ENCODE peak calls at places on chromosomes 7 and 10, in four cellular contexts. G is posterior cingulate gyrus; J is stimulated activated CD4-positive, alpha-beta T cell treated with anti-CD3 and anti-CD28 coated beads, Interleukin-2, amount 100 ng/mL, for 48 hours; V is AG08396. Z is an unnamed sample.

GRCh38 chr10:64503429-64503828 is 982.2 kb downstream of the REEP3 start:
- DNase-seq in G (no peak), J (no peak), V (no peak), Z (no peak)

GRCh38 chr10:91006001-91006751 is 85.3 kb upstream of the ANKRD1 start:
- DNase-seq in J (peak), V (peak), G (no peak), Z (peak)

GRCh38 chr7:49878627-49879026 is 105.2 kb downstream of the VWC2 start:
- DNase-seq in G (no peak), V (no peak), J (no peak), Z (no peak)

GRCh38 chr7:73342645-73343044 is 14.7 kb downstream of the FKBP6 start:
- DNase-seq in G (no peak), J (no peak), V (peak), Z (peak)

GRCh38 chr10:132533571-132534260 is 3.9 kb upstream of the INPP5A start:
- DNase-seq in G (no peak), V (no peak), J (no peak), Z (no peak)

GRCh38 chr10:119663866-119664698 is 12.9 kb downstream of the BAG3 start:
- DNase-seq in V (no peak), G (no peak), J (no peak), Z (no peak)

GRCh38 chr7:17942231-17942630 is 1.9 kb upstream of the SNX13 start:
- DNase-seq in G (no peak), V (no peak), J (no peak), Z (no peak)

GRCh38 chr10:73414230-73414981 is 548 bp upstream of the ANXA7 start:
- DNase-seq in V (no peak), J (no peak), G (no peak), Z (no peak)

GRCh38 chr10:59019603-59020002 is 156.8 kb upstream of the PHYHIPL start:
- DNase-seq in J (no peak), V (no peak), G (no peak), Z (peak)

GRCh38 chr10:132674311-132674710 is 111.6 kb downstream of the NKX6-2 start:
- DNase-seq in J (no peak), V (no peak), G (no peak), Z (no peak)

GRCh38 chr10:127874966-127875765 is 17.6 kb downstream of the CLRN3 start:
- DNase-seq in G (no peak), J (no peak), V (no peak), Z (no peak)

GRCh38 chr10:78515037-78515872 is 481.6 kb downstream of the RPS24 start:
- DNase-seq in G (peak), J (no peak), V (peak), Z (peak)

GRCh38 chr7:132504851-132505250 is 71.4 kb downstream of the PLXNA4 start:
- DNase-seq in V (no peak), J (no peak), G (no peak), Z (no peak)

GRCh38 chr7:47536705-47537611 is 45.0 kb downstream of the TNS3 start:
- DNase-seq in J (no peak), V (peak), G (peak), Z (peak)

GRCh38 chr10:129769381-129770116 is 194.5 kb downstream of the EBF3 start:
- DNase-seq in V (no peak), G (no peak), J (no peak), Z (no peak)

GRCh38 chr10:5545778-5546710 is 21.3 kb downstream of the CALML3 start:
- DNase-seq in J (no peak), G (no peak), V (peak), Z (no peak)

GRCh38 chr10:96714031-96714590 is 6.2 kb downstream of the PIK3AP1 start:
- DNase-seq in J (no peak), G (no peak), V (no peak), Z (no peak)

GRCh38 chr10:72020914-72021754 is 56.9 kb downstream of the CHST3 start:
- DNase-seq in V (no peak), J (no peak), G (no peak), Z (no peak)

GRCh38 chr7:4144801-4145470 is 537.2 kb upstream of the FOXK1 start:
- DNase-seq in J (no peak), V (no peak), G (no peak), Z (no peak)

GRCh38 chr10:49056356-49056755 is 59.0 kb downstream of the VSTM4 start:
- DNase-seq in J (no peak), G (no peak), V (peak), Z (peak)

GRCh38 chr10:17056781-17057191 is 72.8 kb downstream of the CUBN start:
- DNase-seq in J (no peak), G (no peak), V (no peak), Z (peak)

GRCh38 chr10:10613654-10614244 is 403.9 kb upstream of the CELF2 start:
- DNase-seq in V (no peak), J (no peak), G (no peak), Z (no peak)

GRCh38 chr7:80137410-80137809 is 2.8 kb downstream of the GNAI1 start:
- DNase-seq in J (no peak), V (no peak), G (no peak), Z (no peak)

GRCh38 chr10:61250131-61250530 is 203.1 kb downstream of the TMEM26 start:
- DNase-seq in J (no peak), G (no peak), V (no peak), Z (no peak)

GRCh38 chr7:83415840-83416239 is 233.1 kb downstream of the SEMA3E start:
- DNase-seq in V (no peak), J (no peak), G (no peak), Z (no peak)

GRCh38 chr10:133279961-133280283 is 3.3 kb upstream of the ADAM8 start:
- DNase-seq in V (no peak), J (no peak), G (no peak), Z (no peak)

GRCh38 chr10:73865459-73866442 is 8.6 kb downstream of the CAMK2G start:
- DNase-seq in J (peak), G (no peak), V (no peak), Z (no peak)

GRCh38 chr10:63553031-63553430 is 31.8 kb downstream of the REEP3 start:
- DNase-seq in V (peak), G (no peak), J (no peak), Z (peak)

GRCh38 chr7:143410523-143411004 is 1.9 kb upstream of the EPHA1 start:
- DNase-seq in V (no peak), J (no peak), G (no peak), Z (peak)

GRCh38 chr7:100364480-100364879 is 6.6 kb downstream of the PILRB start:
- DNase-seq in J (no peak), V (no peak), G (no peak), Z (no peak)

GRCh38 chr10:99279626-99280111 is 44.0 kb upstream of the HPSE2 start:
- DNase-seq in G (no peak), V (no peak), J (no peak), Z (peak)

GRCh38 chr10:6247041-6247712 is 44.4 kb downstream of the PFKFB3 start:
- DNase-seq in J (no peak), G (no peak), V (no peak), Z (no peak)

GRCh38 chr10:132001238-132001977 is 19.7 kb upstream of the BNIP3 start:
- DNase-seq in J (no peak), G (no peak), V (no peak), Z (no peak)

Z was measured in AG20443.